ENCODE peak calls at places on chromosome 7, in six cellular contexts. One of them, this sample, is unnamed.

GRCh38 chr7:77649950-77650349 is 46.3 kb upstream of the RSBN1L start:
- DNase-seq in HEK293T: no peak
- DNase-seq in psoas muscle: no peak
- DNase-seq in activated T-cell treated with anti-CD3 and anti-CD28 coated beads for 48 hours: no peak
- DNase-seq in T-helper 2 cell: no peak
- DNase-seq in kidney epithelial cell: no peak
- DNase-seq in this sample: no peak

GRCh38 chr7:103752995-103753394 is 236.5 kb downstream of the RELN start:
- DNase-seq in psoas muscle: no peak
- DNase-seq in T-helper 2 cell: no peak
- DNase-seq in kidney epithelial cell: no peak
- DNase-seq in activated T-cell treated with anti-CD3 and anti-CD28 coated beads for 48 hours: no peak
- DNase-seq in HEK293T: no peak
- DNase-seq in this sample: no peak

GRCh38 chr7:231858-232246 is 39.5 kb downstream of the FAM20C start:
- DNase-seq in T-helper 2 cell: no peak
- DNase-seq in psoas muscle: no peak
- DNase-seq in HEK293T: no peak
- DNase-seq in kidney epithelial cell: no peak
- DNase-seq in activated T-cell treated with anti-CD3 and anti-CD28 coated beads for 48 hours: no peak
- DNase-seq in this sample: no peak

GRCh38 chr7:27784399-27785053 is 44.6 kb downstream of the TAX1BP1 start:
- DNase-seq in psoas muscle: no peak
- DNase-seq in kidney epithelial cell: peak
- DNase-seq in T-helper 2 cell: no peak
- DNase-seq in HEK293T: peak
- DNase-seq in activated T-cell treated with anti-CD3 and anti-CD28 coated beads for 48 hours: no peak
- DNase-seq in this sample: peak

GRCh38 chr7:34307540-34307939 is 350.5 kb upstream of the NPSR1 start:
- DNase-seq in HEK293T: no peak
- DNase-seq in psoas muscle: no peak
- DNase-seq in kidney epithelial cell: no peak
- DNase-seq in T-helper 2 cell: no peak
- DNase-seq in activated T-cell treated with anti-CD3 and anti-CD28 coated beads for 48 hours: no peak
- DNase-seq in this sample: no peak

GRCh38 chr7:95904099-95904498 is 131.7 kb downstream of the DYNC1I1 start:
- DNase-seq in kidney epithelial cell: no peak
- DNase-seq in psoas muscle: no peak
- DNase-seq in HEK293T: no peak
- DNase-seq in T-helper 2 cell: no peak
- DNase-seq in activated T-cell treated with anti-CD3 and anti-CD28 coated beads for 48 hours: no peak
- DNase-seq in this sample: no peak

GRCh38 chr7:39554583-39555140 is 11.5 kb upstream of the YAE1 start:
- DNase-seq in HEK293T: no peak
- DNase-seq in kidney epithelial cell: no peak
- DNase-seq in T-helper 2 cell: no peak
- DNase-seq in psoas muscle: no peak
- DNase-seq in activated T-cell treated with anti-CD3 and anti-CD28 coated beads for 48 hours: no peak
- DNase-seq in this sample: no peak

GRCh38 chr7:54877683-54878082 is 118.7 kb upstream of the SEC61G start:
- DNase-seq in kidney epithelial cell: no peak
- DNase-seq in psoas muscle: no peak
- DNase-seq in HEK293T: no peak
- DNase-seq in activated T-cell treated with anti-CD3 and anti-CD28 coated beads for 48 hours: no peak
- DNase-seq in T-helper 2 cell: no peak
- DNase-seq in this sample: no peak

GRCh38 chr7:107469836-107470416 is at the start of gene GPR22:
- DNase-seq in activated T-cell treated with anti-CD3 and anti-CD28 coated beads for 48 hours: no peak
- DNase-seq in HEK293T: no peak
- DNase-seq in kidney epithelial cell: no peak
- DNase-seq in psoas muscle: no peak
- DNase-seq in T-helper 2 cell: no peak
- DNase-seq in this sample: no peak

GRCh38 chr7:152137476-152138025 is 112.1 kb downstream of the GALNT11 start:
- DNase-seq in kidney epithelial cell: no peak
- DNase-seq in T-helper 2 cell: no peak
- DNase-seq in psoas muscle: no peak
- DNase-seq in HEK293T: no peak
- DNase-seq in activated T-cell treated with anti-CD3 and anti-CD28 coated beads for 48 hours: no peak
- DNase-seq in this sample: no peak

GRCh38 chr7:114818501-114818900 is 103.4 kb upstream of the MDFIC start:
- DNase-seq in activated T-cell treated with anti-CD3 and anti-CD28 coated beads for 48 hours: no peak
- DNase-seq in T-helper 2 cell: no peak
- DNase-seq in HEK293T: no peak
- DNase-seq in psoas muscle: no peak
- DNase-seq in kidney epithelial cell: peak
- DNase-seq in this sample: no peak

GRCh38 chr7:74612015-74612829 is 45.3 kb upstream of the GTF2I start:
- DNase-seq in psoas muscle: no peak
- DNase-seq in T-helper 2 cell: no peak
- DNase-seq in activated T-cell treated with anti-CD3 and anti-CD28 coated beads for 48 hours: no peak
- DNase-seq in kidney epithelial cell: no peak
- DNase-seq in HEK293T: no peak
- DNase-seq in this sample: no peak

GRCh38 chr7:139036901-139037300 is 1.1 kb upstream of the ZC3HAV1L start:
- DNase-seq in T-helper 2 cell: no peak
- DNase-seq in kidney epithelial cell: no peak
- DNase-seq in psoas muscle: no peak
- DNase-seq in HEK293T: no peak
- DNase-seq in activated T-cell treated with anti-CD3 and anti-CD28 coated beads for 48 hours: no peak
- DNase-seq in this sample: no peak

GRCh38 chr7:47132471-47132870 is 449.4 kb downstream of the TNS3 start:
- DNase-seq in psoas muscle: no peak
- DNase-seq in T-helper 2 cell: no peak
- DNase-seq in HEK293T: no peak
- DNase-seq in activated T-cell treated with anti-CD3 and anti-CD28 coated beads for 48 hours: no peak
- DNase-seq in kidney epithelial cell: no peak
- DNase-seq in this sample: no peak